ENCODE peak calls at places on chromosome X, in nine cellular contexts. V is endothelial cell; J is CD8-positive, alpha-beta T cell; K is neural crest cell; L is fibroblast of pulmonary artery; M is fibroblast of lung; S is HFF-Myc; T is RWPE1; U is GM20000. E is an unnamed sample.

GRCh38 chrX:72309297-72310071 is 3.8 kb upstream of the CITED1 start:
- DNase-seq in T (no peak), J (no peak), L (no peak), V (no peak), K (no peak), M (no peak), U (no peak), S (no peak), E (no peak)

GRCh38 chrX:22742174-22742573 is 257.6 kb upstream of the DDX53 start:
- DNase-seq in M (peak), J (no peak), K (no peak), V (no peak), U (no peak), L (peak), T (no peak), S (peak), E (no peak)

GRCh38 chrX:135740683-135741149 is 27.3 kb downstream of the CT45A3 start:
- DNase-seq in T (peak), V (peak), J (peak), U (peak), K (peak), S (no peak), L (no peak), M (no peak), E (peak)

GRCh38 chrX:150567645-150568319 is 639 bp upstream of the MTM1 start:
- DNase-seq in M (no peak), K (no peak), J (no peak), V (no peak), L (no peak), U (no peak), T (no peak), S (no peak), E (no peak)

GRCh38 chrX:107628662-107629532 is 587 bp downstream of the PRPS1 start:
- DNase-seq in M (peak), U (peak), S (no peak), J (peak), T (peak), V (peak), L (no peak), K (peak), E (peak)

GRCh38 chrX:155643240-155643639 is 30.5 kb upstream of the TMLHE start:
- DNase-seq in S (no peak), T (no peak), L (no peak), V (no peak), U (no peak), J (no peak), M (no peak), K (no peak), E (no peak)

GRCh38 chrX:106906361-106906760 is 3.2 kb upstream of the RIPPLY1 start:
- DNase-seq in L (no peak), K (no peak), U (no peak), M (no peak), J (no peak), T (no peak), V (no peak), S (no peak), E (no peak)

GRCh38 chrX:153901753-153902140 is 2.7 kb upstream of the AVPR2 start:
- DNase-seq in M (no peak), J (no peak), T (no peak), U (no peak), K (no peak), S (no peak), L (no peak), V (no peak), E (no peak)

GRCh38 chrX:72461766-72462165 is 110.9 kb downstream of the HDAC8 start:
- DNase-seq in U (no peak), J (no peak), S (no peak), K (no peak), L (peak), T (no peak), M (no peak), V (no peak), E (no peak)

GRCh38 chrX:99887918-99888317 is 522.2 kb downstream of the PCDH19 start:
- DNase-seq in T (no peak), K (no peak), V (no peak), J (no peak), L (no peak), S (no peak), U (no peak), M (no peak), E (no peak)

GRCh38 chrX:131812847-131813825 is 210.0 kb upstream of the STK26 start:
- DNase-seq in L (no peak), U (peak), T (no peak), M (no peak), S (no peak), V (no peak), K (no peak), J (peak), E (peak)
- TF ChIP-seq CTCF in L (no peak), U (no peak), T (no peak), M (no peak), S (no peak), V (no peak), K (no peak), J (peak), E (peak)

GRCh38 chrX:24520472-24520871 is 55.4 kb downstream of the PDK3 start:
- DNase-seq in T (no peak), V (no peak), M (no peak), S (no peak), U (peak), K (no peak), J (no peak), L (no peak), E (no peak)

GRCh38 chrX:24513416-24513815 is 48.3 kb downstream of the PDK3 start:
- DNase-seq in S (no peak), J (no peak), K (no peak), V (no peak), M (no peak), U (peak), T (no peak), L (no peak), E (peak)

GRCh38 chrX:24515447-24515846 is 50.4 kb downstream of the PDK3 start:
- DNase-seq in T (no peak), V (no peak), S (no peak), M (peak), L (peak), J (no peak), K (no peak), U (no peak), E (no peak)
- TF ChIP-seq CTCF in T (no peak), V (no peak), S (no peak), M (no peak), L (peak), J (no peak), K (peak), U (no peak), E (no peak)

DNA sequence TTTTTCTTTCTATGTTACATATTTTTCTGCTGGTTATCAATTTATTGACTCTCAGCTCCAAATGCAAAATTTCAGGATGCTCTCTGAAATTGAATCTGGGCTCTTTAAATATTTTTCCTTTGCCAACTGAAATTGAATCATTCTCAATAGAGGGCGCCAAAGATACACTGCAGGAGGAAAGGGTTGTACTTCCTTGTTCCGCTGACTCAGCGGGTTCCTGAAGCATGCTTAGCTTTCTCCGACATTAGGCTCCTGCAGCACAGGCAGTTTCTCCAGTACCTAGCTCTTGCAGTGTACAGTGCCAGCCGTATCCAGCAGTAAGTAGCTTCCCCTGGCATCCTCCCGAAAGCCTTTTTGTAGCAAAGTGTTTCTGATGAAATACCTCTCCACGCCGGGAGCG is 28.8 kb upstream of the CFAP47 start:
- DNase-seq in V (peak), M (peak), T (peak), J (no peak), S (no peak), L (peak), K (no peak), U (peak), E (peak)
- TF ChIP-seq CTCF in V (no peak), M (no peak), T (peak), J (no peak), S (no peak), L (peak), K (peak), U (no peak), E (peak)

GRCh38 chrX:149512225-149512885 is 7.2 kb upstream of the IDS start:
- DNase-seq in M (peak), S (no peak), J (no peak), K (peak), T (no peak), U (peak), L (peak), V (peak), E (peak)

GRCh38 chrX:149508467-149508866 is 3.4 kb upstream of the IDS start:
- DNase-seq in K (no peak), M (no peak), L (no peak), S (no peak), V (no peak), U (no peak), J (no peak), T (no peak), E (no peak)

GRCh38 chrX:149513713-149514427 is 8.8 kb upstream of the IDS start:
- DNase-seq in V (no peak), K (no peak), T (no peak), M (no peak), U (no peak), S (no peak), J (no peak), L (peak), E (no peak)

GRCh38 chrX:149511081-149511480 is 6.0 kb upstream of the IDS start:
- DNase-seq in V (no peak), S (no peak), K (no peak), U (no peak), T (peak), M (no peak), L (no peak), J (no peak), E (no peak)

GRCh38 chrX:149510386-149510785 is 5.3 kb upstream of the IDS start:
- DNase-seq in M (no peak), J (no peak), V (no peak), S (no peak), U (no peak), K (no peak), T (no peak), L (peak), E (no peak)
- TF ChIP-seq CTCF in M (no peak), J (no peak), V (no peak), S (no peak), U (no peak), K (peak), T (no peak), L (peak), E (no peak)

GRCh38 chrX:138128025-138128671 is 562.2 kb downstream of the ZIC3 start:
- DNase-seq in T (peak), J (no peak), L (peak), S (peak), K (peak), M (peak), U (peak), V (peak), E (peak)
- TF ChIP-seq CTCF in T (peak), J (no peak), L (peak), S (peak), K (peak), M (peak), U (no peak), V (peak), E (peak)

GRCh38 chrX:29913647-29914046 is 301.7 kb upstream of the MAGEB2 start:
- DNase-seq in K (no peak), V (no peak), M (no peak), S (no peak), L (peak), J (no peak), T (no peak), U (no peak), E (no peak)

GRCh38 chrX:29911673-29912072 is 303.7 kb upstream of the MAGEB2 start:
- DNase-seq in U (no peak), K (no peak), M (no peak), T (peak), V (no peak), J (no peak), L (no peak), S (no peak), E (no peak)
- TF ChIP-seq CTCF in U (no peak), K (no peak), M (no peak), T (no peak), V (no peak), J (no peak), L (peak), S (no peak), E (peak)

GRCh38 chrX:3639236-3639635 is 74.2 kb downstream of the PRKX start:
- DNase-seq in L (no peak), S (no peak), V (no peak), J (no peak), K (no peak), T (no peak), M (no peak), U (no peak), E (no peak)

GRCh38 chrX:3636803-3637202 is 76.6 kb downstream of the PRKX start:
- DNase-seq in L (no peak), T (no peak), K (no peak), S (no peak), U (no peak), M (no peak), V (no peak), J (no peak), E (no peak)

DNA sequence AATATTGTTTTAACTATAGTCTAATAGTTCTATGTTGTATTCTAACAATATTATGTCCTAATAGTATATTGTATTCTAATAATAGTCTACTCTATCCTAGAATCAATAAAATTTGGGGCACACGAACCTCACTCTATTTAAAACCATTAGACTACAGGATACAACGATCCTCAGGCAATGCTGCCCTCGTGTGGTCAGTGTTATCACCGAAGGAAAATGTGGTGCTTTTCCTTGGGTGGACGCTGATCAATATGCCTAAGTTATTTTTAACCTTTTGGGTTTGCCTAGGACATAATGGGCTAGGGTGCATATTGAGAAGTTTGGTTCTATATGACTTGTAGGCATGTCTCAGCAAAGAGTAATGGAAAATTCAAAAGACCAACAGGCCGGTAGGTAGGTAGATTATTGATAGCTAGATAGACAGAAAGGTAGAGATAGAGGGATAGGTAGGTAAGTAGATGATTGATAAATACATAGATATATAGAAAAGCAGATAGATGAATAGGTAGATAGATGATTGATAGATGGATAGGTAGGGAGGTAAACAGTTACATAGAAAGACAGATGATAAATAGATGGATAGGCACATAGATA is 75.1 kb downstream of the PRKX start:
- DNase-seq in L (peak), M (peak), U (peak), J (no peak), K (peak), S (no peak), V (peak), T (peak), E (peak)
- TF ChIP-seq CTCF in L (peak), M (peak), U (no peak), J (peak), K (peak), S (peak), V (peak), T (peak), E (peak)